ENCODE peak calls at places on chromosomes 6 and 20, in ten cellular contexts. One of them, this sample, is unnamed.

GRCh38 chr6:21914121-21914973 is 320.8 kb downstream of the SOX4 start:
- DNase-seq in non-pigmented ciliary epithelial cell: no peak
- DNase-seq in EL: peak; percentile 15
- DNase-seq in NCI-H146: peak; percentile 73
- DNase-seq in stromal cell of bone marrow: no peak
- DNase-seq in islet precursor cell: no peak
- DNase-seq in central memory CD4-positive, alpha-beta T cell: peak; percentile 19
- DNase-seq in SIG-M5: no peak
- DNase-seq in stimulated activated naive CD4-positive, alpha-beta T cell: no peak
- DNase-seq in activated T-helper 1 cell treated with Interleukin-2 at 50 U/mL for 16 hours: no peak
- DNase-seq in this sample: no peak

GRCh38 chr6:134034951-134035822 is 17.2 kb downstream of the SLC2A12 start:
- DNase-seq in activated T-helper 1 cell treated with Interleukin-2 at 50 U/mL for 16 hours: no peak
- DNase-seq in islet precursor cell: no peak
- DNase-seq in central memory CD4-positive, alpha-beta T cell: no peak
- DNase-seq in stimulated activated naive CD4-positive, alpha-beta T cell: no peak
- DNase-seq in SIG-M5: no peak
- DNase-seq in stromal cell of bone marrow: no peak
- DNase-seq in NCI-H146: peak; percentile 37
- DNase-seq in EL: no peak
- DNase-seq in non-pigmented ciliary epithelial cell: no peak
- DNase-seq in this sample: no peak

GRCh38 chr20:15643713-15644112 is 929.5 kb downstream of the KIF16B start:
- DNase-seq in central memory CD4-positive, alpha-beta T cell: no peak
- DNase-seq in islet precursor cell: no peak
- DNase-seq in SIG-M5: no peak
- DNase-seq in NCI-H146: no peak
- DNase-seq in stimulated activated naive CD4-positive, alpha-beta T cell: no peak
- DNase-seq in non-pigmented ciliary epithelial cell: no peak
- DNase-seq in stromal cell of bone marrow: no peak
- DNase-seq in EL: peak; percentile 36
- DNase-seq in activated T-helper 1 cell treated with Interleukin-2 at 50 U/mL for 16 hours: no peak
- DNase-seq in this sample: no peak

GRCh38 chr20:63753381-63753780 is 13.8 kb downstream of the SLC2A4RG start:
- DNase-seq in activated T-helper 1 cell treated with Interleukin-2 at 50 U/mL for 16 hours: no peak
- DNase-seq in stromal cell of bone marrow: no peak
- DNase-seq in islet precursor cell: no peak
- DNase-seq in SIG-M5: no peak
- DNase-seq in EL: no peak
- DNase-seq in stimulated activated naive CD4-positive, alpha-beta T cell: no peak
- DNase-seq in NCI-H146: no peak
- DNase-seq in non-pigmented ciliary epithelial cell: no peak
- DNase-seq in central memory CD4-positive, alpha-beta T cell: no peak
- DNase-seq in this sample: no peak

GRCh38 chr6:77397561-77397960 is 65.7 kb downstream of the HTR1B start:
- DNase-seq in SIG-M5: no peak
- DNase-seq in islet precursor cell: no peak
- DNase-seq in NCI-H146: no peak
- DNase-seq in EL: no peak
- DNase-seq in non-pigmented ciliary epithelial cell: peak; percentile 3
- DNase-seq in activated T-helper 1 cell treated with Interleukin-2 at 50 U/mL for 16 hours: no peak
- DNase-seq in central memory CD4-positive, alpha-beta T cell: no peak
- DNase-seq in stimulated activated naive CD4-positive, alpha-beta T cell: no peak
- DNase-seq in stromal cell of bone marrow: no peak
- DNase-seq in this sample: no peak

GRCh38 chr6:42271834-42272805 is 54.5 kb upstream of the MRPS10 start:
- DNase-seq in stromal cell of bone marrow: no peak
- DNase-seq in islet precursor cell: no peak
- DNase-seq in activated T-helper 1 cell treated with Interleukin-2 at 50 U/mL for 16 hours: no peak
- DNase-seq in SIG-M5: no peak
- DNase-seq in NCI-H146: no peak
- DNase-seq in stimulated activated naive CD4-positive, alpha-beta T cell: no peak
- DNase-seq in non-pigmented ciliary epithelial cell: no peak
- DNase-seq in EL: no peak
- DNase-seq in central memory CD4-positive, alpha-beta T cell: no peak
- DNase-seq in this sample: no peak

GRCh38 chr6:5087389-5087788 is 2.2 kb downstream of the PPP1R3G start:
- DNase-seq in stimulated activated naive CD4-positive, alpha-beta T cell: no peak
- DNase-seq in NCI-H146: no peak
- DNase-seq in islet precursor cell: peak; percentile 50
- DNase-seq in stromal cell of bone marrow: no peak
- DNase-seq in EL: no peak
- DNase-seq in SIG-M5: no peak
- DNase-seq in activated T-helper 1 cell treated with Interleukin-2 at 50 U/mL for 16 hours: no peak
- DNase-seq in central memory CD4-positive, alpha-beta T cell: no peak
- DNase-seq in non-pigmented ciliary epithelial cell: no peak
- DNase-seq in this sample: no peak

GRCh38 chr6:116616757-116617093 is 446 bp downstream of the RSPH4A start:
- DNase-seq in central memory CD4-positive, alpha-beta T cell: peak; percentile 5
- DNase-seq in islet precursor cell: peak; percentile 63
- DNase-seq in EL: no peak
- DNase-seq in activated T-helper 1 cell treated with Interleukin-2 at 50 U/mL for 16 hours: no peak
- DNase-seq in NCI-H146: peak; percentile 61
- DNase-seq in stromal cell of bone marrow: no peak
- DNase-seq in non-pigmented ciliary epithelial cell: no peak
- DNase-seq in stimulated activated naive CD4-positive, alpha-beta T cell: peak; percentile 1
- DNase-seq in SIG-M5: no peak
- DNase-seq in this sample: no peak

GRCh38 chr6:79133173-79133572 is 55.1 kb upstream of the PHIP start:
- DNase-seq in non-pigmented ciliary epithelial cell: no peak
- DNase-seq in NCI-H146: no peak
- DNase-seq in central memory CD4-positive, alpha-beta T cell: no peak
- DNase-seq in islet precursor cell: no peak
- DNase-seq in SIG-M5: no peak
- DNase-seq in activated T-helper 1 cell treated with Interleukin-2 at 50 U/mL for 16 hours: no peak
- DNase-seq in EL: no peak
- DNase-seq in stromal cell of bone marrow: no peak
- DNase-seq in stimulated activated naive CD4-positive, alpha-beta T cell: no peak
- DNase-seq in this sample: no peak

GRCh38 chr20:31704225-31705119 is 18.2 kb downstream of the BCL2L1 start:
- DNase-seq in stimulated activated naive CD4-positive, alpha-beta T cell: no peak
- DNase-seq in activated T-helper 1 cell treated with Interleukin-2 at 50 U/mL for 16 hours: no peak
- DNase-seq in NCI-H146: no peak
- DNase-seq in non-pigmented ciliary epithelial cell: no peak
- DNase-seq in islet precursor cell: peak; percentile 94
- DNase-seq in central memory CD4-positive, alpha-beta T cell: no peak
- DNase-seq in stromal cell of bone marrow: no peak
- DNase-seq in SIG-M5: no peak
- DNase-seq in EL: peak; percentile 78
- DNase-seq in this sample: no peak

GRCh38 chr20:3038454-3038853 is 5.0 kb upstream of the GNRH2 start:
- DNase-seq in non-pigmented ciliary epithelial cell: no peak
- DNase-seq in SIG-M5: no peak
- DNase-seq in EL: no peak
- DNase-seq in NCI-H146: no peak
- DNase-seq in islet precursor cell: no peak
- DNase-seq in stromal cell of bone marrow: no peak
- DNase-seq in central memory CD4-positive, alpha-beta T cell: no peak
- DNase-seq in activated T-helper 1 cell treated with Interleukin-2 at 50 U/mL for 16 hours: no peak
- DNase-seq in stimulated activated naive CD4-positive, alpha-beta T cell: no peak
- DNase-seq in this sample: no peak

GRCh38 chr6:132209351-132209750 is 191.9 kb downstream of the MOXD1 start:
- DNase-seq in EL: peak; percentile 66
- DNase-seq in islet precursor cell: peak; percentile 88
- DNase-seq in stromal cell of bone marrow: no peak
- DNase-seq in central memory CD4-positive, alpha-beta T cell: no peak
- DNase-seq in NCI-H146: peak; percentile 30
- DNase-seq in SIG-M5: no peak
- DNase-seq in stimulated activated naive CD4-positive, alpha-beta T cell: no peak
- DNase-seq in activated T-helper 1 cell treated with Interleukin-2 at 50 U/mL for 16 hours: no peak
- DNase-seq in non-pigmented ciliary epithelial cell: no peak
- DNase-seq in this sample: no peak

GRCh38 chr6:53437557-53438202 is 88.9 kb upstream of the ELOVL5 start:
- DNase-seq in stromal cell of bone marrow: peak; percentile 73
- DNase-seq in non-pigmented ciliary epithelial cell: peak; percentile 60
- DNase-seq in activated T-helper 1 cell treated with Interleukin-2 at 50 U/mL for 16 hours: no peak
- DNase-seq in central memory CD4-positive, alpha-beta T cell: peak; percentile 8
- DNase-seq in stimulated activated naive CD4-positive, alpha-beta T cell: no peak
- DNase-seq in SIG-M5: no peak
- DNase-seq in islet precursor cell: peak; percentile 62
- DNase-seq in NCI-H146: peak; percentile 71
- DNase-seq in EL: peak; percentile 82
- DNase-seq in this sample: no peak

This sample was measured in type B pancreatic cell.